ENCODE peak calls at places on chromosomes 16 and 17, in six cellular contexts. D is HCT116, S is MM.1S, B is cardiac muscle cell, Q is upper lobe of right lung, J is AG04450. H is an unnamed sample.

GRCh38 chr16:56910654-56911539 is 21.0 kb upstream of the HERPUD1 start:
- DNase-seq in B (peak; percentile 93), Q (peak; percentile 41), S (peak; percentile 77), D (no peak), J (peak; percentile 49), H (no peak)

GRCh38 chr17:43338886-43339516 is 59.8 kb upstream of the ARL4D start:
- DNase-seq in B (peak; percentile 54), Q (peak; percentile 85), J (no peak), S (peak; percentile 61), D (no peak), H (no peak)

GRCh38 chr17:76004750-76005262 is 4.2 kb downstream of the CDK3 start:
- DNase-seq in S (no peak), D (no peak), J (no peak), B (no peak), Q (no peak), H (peak; percentile 20)

GRCh38 chr16:10835281-10835931 is 16.8 kb upstream of the TVP23A start:
- DNase-seq in Q (peak; percentile 28), B (no peak), J (no peak), S (no peak), D (no peak), H (peak; percentile 56)

GRCh38 chr16:2777231-2777902 is at the start of gene ELOB:
- DNase-seq in B (peak; percentile 86), D (peak; percentile 44), J (peak; percentile 18), Q (peak; percentile 95), S (peak; percentile 88), H (peak; percentile 99)

GRCh38 chr17:29840884-29841283 is 89.1 kb downstream of the SSH2 start:
- DNase-seq in J (no peak), S (no peak), D (no peak), Q (no peak), B (no peak), H (no peak)

GRCh38 chr17:79023886-79024771 is at the start of gene C1QTNF1:
- DNase-seq in J (no peak), B (peak; percentile 88), Q (peak; percentile 75), D (no peak), S (peak; percentile 21), H (peak; percentile 70)

GRCh38 chr17:51597340-51597739 is 337.0 kb downstream of the UTP18 start:
- DNase-seq in B (no peak), S (no peak), D (no peak), Q (no peak), J (no peak), H (no peak)

GRCh38 chr16:30354423-30355143 is 525 bp downstream of the CD2BP2 start:
- DNase-seq in B (no peak), Q (no peak), D (no peak), S (no peak), J (no peak), H (no peak)

GRCh38 chr17:16937431-16937830 is 34.5 kb downstream of the TNFRSF13B start:
- DNase-seq in D (no peak), S (no peak), Q (no peak), B (no peak), J (no peak), H (no peak)

GRCh38 chr16:87541882-87542234 is 49.0 kb upstream of the ZCCHC14 start:
- DNase-seq in Q (no peak), B (peak; percentile 50), S (no peak), J (no peak), D (no peak), H (no peak)

GRCh38 chr17:8868529-8868951 is 1.1 kb upstream of the PIK3R6 start:
- DNase-seq in B (no peak), J (no peak), S (no peak), Q (no peak), D (no peak), H (peak; percentile 50)

GRCh38 chr17:7046127-7046724 is 2.3 kb upstream of the SLC16A11 start:
- DNase-seq in J (no peak), S (no peak), B (no peak), Q (peak; percentile 94), D (peak; percentile 71), H (no peak)

GRCh38 chr16:1966460-1966859 is at the start of gene RNF151:
- DNase-seq in B (no peak), D (no peak), Q (no peak), J (no peak), S (no peak), H (no peak)

GRCh38 chr17:81354944-81355327 is 40.3 kb upstream of the BAHCC1 start:
- DNase-seq in S (no peak), J (no peak), Q (no peak), B (no peak), D (no peak), H (no peak)

DNA sequence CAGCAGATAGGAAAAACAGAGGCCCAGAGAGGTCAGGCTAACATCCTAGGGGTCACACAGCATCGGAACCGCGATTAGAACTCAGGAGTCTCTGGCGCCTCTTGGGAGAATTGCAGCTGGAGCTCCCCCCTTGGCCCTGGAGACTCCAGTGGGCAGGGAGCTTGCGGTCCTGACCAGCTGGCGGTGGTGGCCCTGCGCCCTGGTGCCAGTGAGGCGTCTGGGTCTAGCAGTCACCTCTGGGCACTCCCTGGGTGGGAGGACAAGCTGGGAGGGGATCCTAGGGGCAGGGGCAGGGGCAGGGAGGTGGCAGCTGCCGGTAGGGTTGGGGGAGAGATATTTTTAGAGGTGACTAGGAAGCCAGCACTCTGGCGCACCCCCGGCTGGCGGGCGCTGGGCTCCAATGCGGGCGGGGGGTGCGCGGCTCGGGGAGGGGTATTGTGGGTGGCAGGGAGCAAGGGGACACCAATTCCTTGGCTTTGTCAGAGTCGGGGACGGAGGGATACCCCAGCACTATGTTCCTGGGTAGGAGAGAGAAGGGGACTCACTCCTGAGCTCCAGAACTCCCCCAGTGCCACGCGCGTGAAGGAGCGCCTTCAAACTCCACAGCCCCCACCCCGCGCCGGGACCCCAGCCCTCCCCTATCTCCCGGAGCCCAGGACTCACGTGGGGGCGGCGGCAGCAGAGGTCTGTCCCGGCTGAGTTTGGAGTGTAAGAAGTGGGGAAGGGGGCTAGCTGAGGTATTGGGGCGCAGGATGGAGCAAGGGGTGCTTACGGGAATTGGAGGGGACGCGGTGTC is 584 bp downstream of the PHOSPHO1 start:
- DNase-seq in J (no peak), S (no peak), Q (no peak), D (no peak), B (no peak), H (peak; percentile 26)
- TF ChIP-seq CTCF in J (no peak), S (no peak), Q (no peak), D (no peak), B (no peak), H (no peak)

GRCh38 chr17:1171953-1172352 is 7.8 kb downstream of the ABR start:
- DNase-seq in Q (no peak), J (no peak), B (no peak), D (no peak), S (no peak), H (no peak)

GRCh38 chr17:1169913-1170312 is 9.9 kb downstream of the ABR start:
- DNase-seq in B (no peak), D (no peak), J (no peak), Q (no peak), S (no peak), H (no peak)

GRCh38 chr17:1168537-1169234 is 11.1 kb downstream of the ABR start:
- DNase-seq in J (no peak), Q (no peak), S (no peak), B (no peak), D (no peak), H (no peak)

GRCh38 chr17:1169471-1169908 is 10.3 kb downstream of the ABR start:
- DNase-seq in J (no peak), S (no peak), D (no peak), B (no peak), Q (no peak), H (no peak)

GRCh38 chr17:1170739-1171138 is 9.0 kb downstream of the ABR start:
- DNase-seq in D (no peak), S (no peak), J (no peak), Q (no peak), B (no peak), H (no peak)
- TF ChIP-seq CTCF in D (peak; percentile 61), S (peak; percentile 19), J (peak; percentile 25), Q (peak; percentile 23), B (peak; percentile 26), H (peak; percentile 22)

GRCh38 chr16:66658860-66659190 is 37.7 kb downstream of the CMTM4 start:
- DNase-seq in B (no peak), S (no peak), D (no peak), J (no peak), Q (no peak), H (no peak)

GRCh38 chr16:66658143-66658859 is 38.2 kb downstream of the CMTM4 start:
- DNase-seq in Q (no peak), S (no peak), J (no peak), D (no peak), B (no peak), H (no peak)

GRCh38 chr16:66662445-66663194 is 33.9 kb downstream of the CMTM4 start:
- DNase-seq in S (peak; percentile 10), B (peak; percentile 58), D (peak; percentile 21), J (no peak), Q (no peak), H (peak; percentile 22)

GRCh38 chr16:66661210-66661560 is 35.4 kb downstream of the CMTM4 start:
- DNase-seq in D (no peak), Q (no peak), S (no peak), J (no peak), B (no peak), H (no peak)

DNA sequence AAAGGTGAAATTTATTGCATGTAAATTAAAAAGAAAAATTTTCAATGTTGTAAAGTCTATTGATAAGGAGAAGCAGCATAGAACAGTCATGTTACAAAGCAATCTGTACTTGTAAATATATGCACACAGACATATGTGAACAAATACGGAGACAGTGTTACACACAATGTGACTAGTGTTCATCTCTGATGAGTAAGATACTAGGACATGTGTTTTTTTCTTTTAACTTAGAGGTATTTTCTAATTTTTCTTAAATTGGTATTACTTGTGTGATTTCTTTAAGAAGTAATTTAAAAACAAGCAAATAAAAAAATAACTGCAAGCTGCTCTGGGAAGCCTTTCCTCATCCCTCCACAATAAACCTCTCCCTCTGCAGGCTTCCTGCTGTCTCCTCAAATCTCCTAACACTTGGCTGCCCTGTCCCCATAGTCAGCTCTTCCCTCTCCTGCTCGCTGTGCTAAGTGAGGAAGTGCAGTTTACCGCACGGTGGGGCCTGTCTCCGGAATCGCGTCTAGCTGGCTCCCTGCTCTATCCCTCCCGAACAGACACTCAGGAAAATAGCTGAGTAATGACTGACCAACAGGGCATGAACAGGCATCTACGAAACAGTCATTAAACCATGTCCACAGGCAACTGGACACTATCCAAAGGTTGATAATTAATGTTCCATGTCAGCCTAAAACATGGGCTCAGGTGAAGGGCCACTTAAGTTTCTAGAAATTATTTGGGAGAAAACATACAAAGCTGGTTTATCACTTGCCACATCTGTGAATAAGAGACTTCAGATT is 35.9 kb downstream of the CMTM4 start:
- DNase-seq in Q (peak; percentile 73), S (no peak), J (peak; percentile 41), D (no peak), B (peak; percentile 88), H (no peak)
- TF ChIP-seq CTCF in Q (peak; percentile 28), S (no peak), J (peak; percentile 49), D (no peak), B (peak; percentile 46), H (no peak)

GRCh38 chr16:68972008-68972407 is 128.7 kb downstream of the TANGO6 start:
- DNase-seq in J (no peak), B (no peak), Q (no peak), D (no peak), S (no peak), H (no peak)

GRCh38 chr16:68973611-68974120 is 130.3 kb downstream of the TANGO6 start:
- DNase-seq in J (no peak), D (no peak), Q (no peak), B (no peak), S (no peak), H (no peak)

GRCh38 chr16:68969338-68969737 is 126.0 kb downstream of the TANGO6 start:
- DNase-seq in S (no peak), D (no peak), Q (no peak), B (no peak), J (no peak), H (no peak)

GRCh38 chr16:68978303-68978954 is 127.0 kb upstream of the HAS3 start:
- DNase-seq in B (no peak), S (no peak), D (no peak), Q (no peak), J (no peak), H (no peak)

GRCh38 chr16:68972720-68973119 is 129.4 kb downstream of the TANGO6 start:
- DNase-seq in J (peak; percentile 23), Q (no peak), B (peak; percentile 79), S (no peak), D (no peak), H (no peak)
- TF ChIP-seq CTCF in J (peak; percentile 67), Q (peak; percentile 8), B (peak; percentile 66), S (no peak), D (peak; percentile 39), H (no peak)

H was measured in GM20000.